ENCODE peak calls at places on chromosomes 7 and 10, in four cellular contexts. G, Z, Y and H are unnamed samples.

GRCh38 chr10:43683451-43684197 is 34.9 kb upstream of the ZNF32 start:
- DNase-seq in G (no peak), Z (no peak), Y (no peak), H (no peak)

GRCh38 chr7:7682856-7683255 is 35.6 kb downstream of the RPA3 start:
- DNase-seq in G (no peak), Z (no peak), Y (no peak), H (no peak)

GRCh38 chr7:157610671-157611295 is 274.0 kb downstream of the DNAJB6 start:
- DNase-seq in G (no peak), Z (no peak), Y (no peak), H (no peak)

GRCh38 chr10:68900427-68901105 is 549 bp upstream of the DDX50 start:
- DNase-seq in G (no peak), Z (no peak), Y (peak), H (no peak)

GRCh38 chr7:135512135-135512887 is 2.4 kb upstream of the CNOT4 start:
- DNase-seq in G (peak), Z (no peak), Y (peak), H (no peak)

GRCh38 chr10:76113952-76114351 is 682.5 kb downstream of the LRMDA start:
- DNase-seq in G (no peak), Z (no peak), Y (peak), H (no peak)

GRCh38 chr7:43639858-43640491 is 57.1 kb downstream of the STK17A start:
- DNase-seq in G (no peak), Z (no peak), Y (peak), H (no peak)

GRCh38 chr10:18217577-18217976 is 77.4 kb downstream of the CACNB2 start:
- DNase-seq in G (no peak), Z (no peak), Y (no peak), H (no peak)

GRCh38 chr7:27096756-27097514 is 1.1 kb upstream of the HOXA1 start:
- DNase-seq in G (no peak), Z (no peak), Y (no peak), H (no peak)

GRCh38 chr7:140062118-140062527 is 628 bp downstream of the PARP12 start:
- DNase-seq in G (peak), Z (no peak), Y (no peak), H (no peak)

GRCh38 chr10:1954339-1954738 is 217.0 kb upstream of the ADARB2 start:
- DNase-seq in G (no peak), Z (no peak), Y (no peak), H (no peak)

GRCh38 chr10:124741281-124741921 is 2.8 kb downstream of the FAM53B start:
- DNase-seq in G (peak), Z (peak), Y (peak), H (no peak)

GRCh38 chr7:2471396-2471795 is 4.8 kb downstream of the GRIFIN start:
- DNase-seq in G (no peak), Z (no peak), Y (peak), H (no peak)

GRCh38 chr10:1548146-1548545 is 189.2 kb downstream of the ADARB2 start:
- DNase-seq in G (no peak), Z (no peak), Y (no peak), H (no peak)

GRCh38 chr10:11178606-11179221 is 161.0 kb downstream of the CELF2 start:
- DNase-seq in G (peak), Z (no peak), Y (no peak), H (no peak)

GRCh38 chr7:109126404-109127050 is 556.9 kb downstream of the DNAJB9 start:
- DNase-seq in G (no peak), Z (no peak), Y (peak), H (no peak)

GRCh38 chr7:44391171-44391570 is 65.8 kb upstream of the CAMK2B start:
- DNase-seq in G (peak), Z (no peak), Y (no peak), H (no peak)

GRCh38 chr10:84166620-84167288 is 6.8 kb upstream of the GPR15LG start:
- DNase-seq in G (no peak), Z (no peak), Y (no peak), H (no peak)